ENCODE peak calls at places on chromosome 17, in nine cellular contexts. D is RWPE1, T is ascending aorta, J is HFF-Myc, W is thoracic aorta, L is tibial artery, R is foreskin keratinocyte, C is AG10803, A is MM.1S. S is an unnamed sample.

GRCh38 chr17:10792156-10792555 is 11.7 kb downstream of the TMEM238L start:
- DNase-seq in R (peak), D (no peak), T (no peak), A (no peak), C (no peak), W (no peak), L (no peak), J (no peak), S (peak)

GRCh38 chr17:82062076-82062983 is 3.3 kb downstream of the DUS1L start:
- DNase-seq in T (no peak), W (no peak), D (no peak), L (no peak), J (no peak), A (no peak), C (no peak), R (no peak), S (no peak)

GRCh38 chr17:12097326-12097725 is 76.6 kb downstream of the MAP2K4 start:
- DNase-seq in R (peak), L (no peak), T (no peak), J (no peak), A (no peak), D (no peak), C (no peak), W (no peak), S (peak)

GRCh38 chr17:76529643-76530488 is 7.6 kb downstream of the CYGB start:
- DNase-seq in A (no peak), W (peak), D (no peak), L (peak), J (peak), T (peak), C (peak), R (no peak), S (no peak)

GRCh38 chr17:4796550-4796915 is 569 bp downstream of the PSMB6 start:
- DNase-seq in L (no peak), J (no peak), D (peak), T (no peak), A (no peak), R (no peak), C (peak), W (no peak), S (no peak)

GRCh38 chr17:47286198-47286914 is 32.7 kb downstream of the ITGB3 start:
- DNase-seq in A (no peak), C (peak), R (no peak), D (no peak), L (no peak), W (no peak), T (no peak), J (no peak), S (peak)

GRCh38 chr17:71809537-71809936 is 311.3 kb upstream of the SOX9 start:
- DNase-seq in C (no peak), D (no peak), T (no peak), L (no peak), A (no peak), R (no peak), J (no peak), W (no peak), S (peak)

GRCh38 chr17:74960739-74961342 is 11.7 kb downstream of the HID1 start:
- DNase-seq in D (no peak), C (peak), L (no peak), A (peak), R (peak), T (no peak), W (no peak), J (no peak), S (peak)

GRCh38 chr17:60554377-60554788 is 28.3 kb upstream of the APPBP2 start:
- DNase-seq in R (peak), L (no peak), T (no peak), A (no peak), D (no peak), C (peak), W (no peak), J (peak), S (peak)

GRCh38 chr17:57530508-57530907 is 214.6 kb downstream of the CCDC182 start:
- DNase-seq in L (no peak), D (no peak), C (peak), W (no peak), A (no peak), T (no peak), J (no peak), R (no peak), S (peak)

GRCh38 chr17:79305831-79306687 is 231.4 kb downstream of the ENGASE start:
- DNase-seq in C (no peak), L (peak), A (no peak), R (no peak), W (peak), T (peak), D (no peak), J (no peak), S (no peak)

GRCh38 chr17:44023545-44024270 is 8.9 kb upstream of the TMEM101 start:
- DNase-seq in D (no peak), L (no peak), T (no peak), C (no peak), A (no peak), J (no peak), W (no peak), R (no peak), S (no peak)

GRCh38 chr17:55285340-55286301 is 20.9 kb downstream of the HLF start:
- DNase-seq in A (no peak), W (peak), L (peak), T (peak), J (peak), R (no peak), D (no peak), C (peak), S (peak)

GRCh38 chr17:69462882-69463281 is 48.4 kb downstream of the MAP2K6 start:
- DNase-seq in L (no peak), R (no peak), D (no peak), W (no peak), C (no peak), J (no peak), A (no peak), T (no peak), S (no peak)

GRCh38 chr17:58338907-58339774 is 10.5 kb upstream of the TSPOAP1 start:
- DNase-seq in D (no peak), A (peak), L (peak), J (peak), T (peak), C (peak), W (no peak), R (no peak), S (peak)

GRCh38 chr17:82858376-82859126 is 18.7 kb upstream of the ZNF750 start:
- DNase-seq in R (peak), L (no peak), T (no peak), A (no peak), D (peak), W (no peak), J (no peak), C (no peak), S (peak)

GRCh38 chr17:71975331-71975801 is 145.5 kb upstream of the SOX9 start:
- DNase-seq in L (peak), D (peak), W (peak), R (no peak), A (no peak), J (no peak), T (no peak), C (peak), S (no peak)

GRCh38 chr17:57902800-57903759 is 52.1 kb downstream of the CUEDC1 start:
- DNase-seq in J (no peak), L (peak), R (peak), D (peak), C (peak), T (peak), W (peak), A (peak), S (peak)

GRCh38 chr17:51799981-51800380 is 358.5 kb downstream of the CA10 start:
- DNase-seq in R (peak), J (no peak), T (no peak), L (no peak), W (no peak), C (no peak), A (no peak), D (no peak), S (peak)

GRCh38 chr17:21286066-21286770 is 1.7 kb downstream of the MAP2K3 start:
- DNase-seq in W (peak), L (peak), R (peak), J (peak), D (peak), A (no peak), C (peak), T (peak), S (peak)

GRCh38 chr17:15361151-15361550 is 19.8 kb upstream of the TEKT3 start:
- DNase-seq in T (no peak), R (no peak), L (no peak), C (no peak), D (no peak), A (no peak), W (no peak), J (no peak), S (no peak)

GRCh38 chr17:49343273-49343672 is 18.8 kb downstream of the ZNF652 start:
- DNase-seq in W (no peak), J (peak), L (no peak), R (no peak), A (no peak), T (no peak), C (peak), D (no peak), S (no peak)

GRCh38 chr17:17051791-17052461 is 9.7 kb downstream of the MPRIP start:
- DNase-seq in A (no peak), T (no peak), J (no peak), W (no peak), D (no peak), C (peak), L (peak), R (no peak), S (no peak)

GRCh38 chr17:60615840-60616239 is 15.8 kb downstream of the PPM1D start:
- DNase-seq in R (no peak), D (no peak), A (no peak), T (no peak), W (no peak), C (no peak), J (no peak), L (no peak), S (no peak)

GRCh38 chr17:79955167-79955549 is 80.5 kb downstream of the TBC1D16 start:
- DNase-seq in W (no peak), J (no peak), T (no peak), R (no peak), D (no peak), L (no peak), A (no peak), C (no peak), S (no peak)

GRCh38 chr17:20063665-20064648 is 54.8 kb downstream of the SPECC1 start:
- DNase-seq in J (peak), D (peak), T (peak), R (peak), W (peak), L (peak), C (peak), A (peak), S (peak)

GRCh38 chr17:57531078-57531477 is 214.0 kb downstream of the CCDC182 start:
- DNase-seq in L (no peak), T (no peak), R (no peak), C (no peak), W (no peak), D (no peak), J (no peak), A (no peak), S (no peak)

GRCh38 chr17:65130829-65131228 is 6.3 kb upstream of the RGS9 start:
- DNase-seq in D (no peak), A (no peak), C (no peak), R (no peak), J (no peak), T (no peak), W (no peak), L (no peak), S (no peak)

GRCh38 chr17:56142325-56142724 is 10.9 kb upstream of the ANKFN1 start:
- DNase-seq in A (no peak), D (peak), C (peak), L (peak), R (no peak), W (no peak), T (no peak), J (no peak), S (peak)

GRCh38 chr17:41521574-41522261 is 3.0 kb upstream of the KRT15 start:
- DNase-seq in A (no peak), C (peak), L (no peak), W (no peak), J (no peak), R (peak), D (peak), T (no peak), S (peak)
- TF ChIP-seq CTCF in A (no peak), C (peak), L (no peak), W (no peak), J (no peak), R (peak), D (no peak), T (no peak), S (no peak)

GRCh38 chr17:7841622-7842379 is 7.8 kb downstream of the KDM6B start:
- DNase-seq in T (peak), A (peak), L (peak), R (peak), C (peak), J (no peak), W (peak), D (peak), S (peak)
- TF ChIP-seq CTCF in T (peak), A (peak), L (no peak), R (peak), C (no peak), J (no peak), W (peak), D (peak), S (no peak)

DNA sequence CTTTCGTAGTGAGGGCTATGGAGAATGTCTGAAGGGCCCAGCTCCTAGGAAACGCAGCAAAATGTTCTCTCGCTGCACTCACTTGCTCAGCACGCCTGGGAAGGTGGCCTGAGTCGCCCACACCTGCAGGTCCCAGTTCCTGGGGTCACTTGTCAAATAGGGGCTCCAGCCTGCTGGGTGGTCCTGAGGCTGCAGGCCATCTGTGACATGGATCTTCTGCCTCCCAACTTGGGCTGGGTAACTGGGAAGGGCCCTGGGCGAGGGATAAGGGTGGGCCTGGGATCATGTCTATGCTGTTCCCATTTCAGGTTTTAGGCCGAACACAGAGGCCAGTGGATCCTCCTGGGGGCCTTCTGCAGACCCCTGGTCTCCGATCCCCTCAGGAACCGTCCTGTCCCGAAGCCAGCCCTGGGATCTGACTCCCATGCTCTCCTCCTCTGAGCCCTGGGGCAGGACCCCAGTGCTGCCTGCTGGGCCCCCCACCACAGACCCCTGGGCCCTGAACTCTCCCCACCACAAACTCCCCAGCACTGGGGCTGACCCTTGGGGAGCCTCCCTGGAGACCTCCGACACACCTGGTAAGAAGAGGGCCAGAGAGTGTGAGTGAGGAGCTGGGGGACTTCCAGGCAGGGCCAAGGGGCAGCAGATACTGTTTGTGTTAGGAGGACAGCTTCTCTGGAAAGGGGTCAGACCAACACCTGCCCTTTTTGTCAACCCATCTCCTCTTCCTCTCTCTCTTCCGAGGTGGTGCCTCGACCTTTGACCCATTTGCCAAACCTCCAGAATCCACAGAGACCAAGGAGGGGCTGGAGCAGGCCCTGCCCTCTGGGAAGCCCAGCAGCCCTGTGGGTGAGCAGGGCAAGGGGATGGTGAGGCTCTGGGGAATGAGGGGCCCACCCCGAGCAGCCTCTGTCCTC is 6.2 kb upstream of the SPATA20 start:
- DNase-seq in L (no peak), W (no peak), D (no peak), J (no peak), T (no peak), A (no peak), C (no peak), R (no peak), S (no peak)
- TF ChIP-seq CTCF in L (no peak), W (no peak), D (no peak), J (no peak), T (no peak), A (no peak), C (no peak), R (no peak), S (no peak)

GRCh38 chr17:29112780-29113295 is 67.4 kb downstream of the MYO18A start:
- DNase-seq in W (no peak), T (no peak), L (peak), A (no peak), C (peak), J (no peak), D (no peak), R (no peak), S (no peak)

GRCh38 chr17:29115435-29115834 is 64.8 kb downstream of the MYO18A start:
- DNase-seq in R (no peak), J (no peak), W (no peak), L (no peak), C (no peak), T (no peak), A (no peak), D (no peak), S (no peak)

GRCh38 chr17:29114141-29114540 is 66.1 kb downstream of the MYO18A start:
- DNase-seq in R (no peak), W (no peak), A (no peak), L (no peak), J (no peak), D (no peak), C (no peak), T (no peak), S (no peak)

GRCh38 chr17:29111816-29112499 is 68.2 kb downstream of the MYO18A start:
- DNase-seq in L (peak), W (no peak), A (peak), D (peak), C (peak), T (no peak), J (peak), R (peak), S (peak)

GRCh38 chr17:29113334-29113733 is 66.9 kb downstream of the MYO18A start:
- DNase-seq in W (no peak), D (no peak), T (no peak), A (no peak), J (no peak), L (no peak), C (no peak), R (no peak), S (no peak)
- TF ChIP-seq CTCF in W (no peak), D (no peak), T (no peak), A (no peak), J (no peak), L (no peak), C (no peak), R (no peak), S (no peak)

DNA sequence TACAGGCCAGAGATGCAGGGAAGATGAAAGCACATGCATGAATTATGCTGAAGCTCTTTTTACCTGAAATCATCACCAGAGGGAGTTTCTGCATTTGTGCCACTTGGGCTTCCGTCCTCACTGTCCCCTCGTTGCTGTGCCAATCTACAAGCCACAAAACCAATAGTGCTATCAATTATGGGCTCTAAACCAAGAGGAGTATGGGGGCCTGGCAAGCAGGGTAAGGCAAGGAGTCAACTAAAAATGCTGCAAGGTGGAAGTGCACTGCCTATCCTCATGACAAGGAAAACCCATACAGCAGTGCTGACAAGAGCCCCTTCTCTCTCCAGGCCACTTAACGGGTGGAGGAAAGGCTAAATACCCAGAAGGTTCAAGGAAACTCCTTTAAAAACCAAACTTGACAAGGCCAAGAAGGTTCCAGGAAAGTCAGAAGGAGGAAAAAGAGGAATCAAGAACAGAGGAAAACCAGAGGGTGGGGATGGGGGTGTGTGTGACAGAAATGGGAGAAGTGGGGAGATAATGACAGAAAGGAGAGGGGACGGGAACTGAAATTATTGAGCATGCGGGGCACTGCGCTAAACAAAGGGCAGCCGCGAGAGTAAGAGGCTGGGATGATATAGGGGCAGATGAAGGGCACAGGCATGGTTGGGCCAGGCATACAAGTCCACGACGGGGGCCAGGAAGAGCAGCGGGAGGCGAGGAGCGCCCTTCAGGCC is 674 bp downstream of the C17orf75 start:
- DNase-seq in A (peak), R (peak), T (no peak), D (no peak), L (no peak), J (no peak), W (no peak), C (no peak), S (peak)
- TF ChIP-seq CTCF in A (peak), R (peak), T (no peak), D (no peak), L (no peak), J (no peak), W (no peak), C (peak), S (peak)

DNA sequence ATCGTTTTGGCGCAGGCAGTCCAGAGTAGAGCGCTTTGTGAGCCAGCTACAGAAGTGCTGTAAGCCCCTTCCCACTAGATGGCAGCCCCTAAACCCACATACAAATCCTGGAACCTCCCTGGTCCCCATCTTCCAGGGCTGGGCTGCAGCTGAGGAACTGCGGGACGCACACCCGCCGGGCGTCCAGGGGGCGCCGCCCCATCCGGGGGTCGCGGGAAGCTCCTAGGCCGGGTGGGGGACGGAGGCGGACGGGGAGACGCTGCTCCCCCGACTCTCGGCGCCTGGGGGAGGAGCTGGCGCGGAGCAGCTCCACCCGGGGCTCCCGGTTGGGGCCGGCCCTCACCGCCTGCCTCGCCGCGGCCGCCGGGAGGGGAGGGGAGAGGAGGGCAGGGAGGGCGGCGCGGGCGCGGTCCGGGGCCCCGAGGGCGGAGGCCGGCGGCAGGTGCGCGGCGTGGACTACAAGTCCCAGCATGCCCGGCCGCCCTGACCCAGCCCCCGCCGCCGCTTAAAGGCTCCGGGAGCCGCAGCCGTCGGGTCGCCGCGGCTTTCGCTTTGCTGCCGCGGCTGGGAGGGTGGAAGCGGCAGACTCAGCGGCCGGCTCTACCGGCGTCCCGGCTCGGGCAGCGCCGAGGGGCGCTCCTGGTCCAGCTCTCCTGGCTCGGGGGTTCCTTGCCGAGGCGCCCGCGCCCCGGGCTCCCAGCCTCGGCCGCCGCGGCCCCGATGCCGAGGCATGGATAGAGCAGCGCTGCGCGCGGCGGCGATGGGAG is at the start of gene KSR1:
- DNase-seq in D (peak), T (peak), R (no peak), J (no peak), W (peak), C (peak), L (peak), A (peak), S (peak)
- TF ChIP-seq CTCF in D (peak), T (peak), R (peak), J (peak), W (peak), C (peak), L (peak), A (peak), S (peak)

S was measured in bronchial epithelial cell.